ENCODE peak calls at places on chromosomes 13 and 19, in four cellular contexts. One of them, this sample, is unnamed.

GRCh38 chr13:21240586-21240985 is 64.1 kb downstream of the MRPL57 start:
- DNase-seq in WTC11: no peak
- DNase-seq in A549: no peak
- DNase-seq in SK-N-SH: no peak
- DNase-seq in this sample: no peak

GRCh38 chr13:38045278-38046048 is 175.9 kb upstream of the TRPC4 start:
- DNase-seq in WTC11: no peak
- DNase-seq in A549: peak; percentile 7
- DNase-seq in SK-N-SH: peak; percentile 10
- DNase-seq in this sample: no peak

GRCh38 chr19:16620584-16620983 is 7.4 kb downstream of the MED26 start:
- DNase-seq in WTC11: no peak
- DNase-seq in A549: no peak
- DNase-seq in SK-N-SH: no peak
- DNase-seq in this sample: no peak

GRCh38 chr13:53781941-53782340 is 753.3 kb downstream of the OLFM4 start:
- DNase-seq in WTC11: no peak
- DNase-seq in A549: no peak
- DNase-seq in SK-N-SH: no peak
- DNase-seq in this sample: no peak

GRCh38 chr13:89066868-89067466 is 1395.8 kb downstream of the SLITRK5 start:
- DNase-seq in WTC11: peak; percentile 18
- DNase-seq in A549: peak; percentile 39
- DNase-seq in SK-N-SH: peak; percentile 19
- DNase-seq in this sample: no peak

GRCh38 chr13:99528547-99528946 is 27.3 kb downstream of the TM9SF2 start:
- DNase-seq in WTC11: no peak
- DNase-seq in A549: peak; percentile 19
- DNase-seq in SK-N-SH: no peak
- DNase-seq in this sample: no peak

GRCh38 chr19:17855333-17856152 is 4.2 kb upstream of the RPL18A start:
- DNase-seq in WTC11: peak; percentile 95
- DNase-seq in A549: peak; percentile 67
- DNase-seq in SK-N-SH: peak; percentile 84
- DNase-seq in this sample: peak; percentile 37

GRCh38 chr13:39766464-39767167 is 111.2 kb downstream of the COG6 start:
- DNase-seq in WTC11: no peak
- DNase-seq in A549: no peak
- DNase-seq in SK-N-SH: no peak
- DNase-seq in this sample: no peak

GRCh38 chr13:90105881-90106496 is 1241.5 kb upstream of the MIR17HG start:
- DNase-seq in WTC11: no peak
- DNase-seq in A549: no peak
- DNase-seq in SK-N-SH: no peak
- DNase-seq in this sample: no peak

GRCh38 chr19:858868-859843 is at the start of gene CFD:
- DNase-seq in WTC11: peak; percentile 22
- DNase-seq in A549: no peak
- DNase-seq in SK-N-SH: peak; percentile 51
- DNase-seq in this sample: no peak

GRCh38 chr13:95740921-95741320 is 64.0 kb downstream of the DNAJC3 start:
- DNase-seq in WTC11: no peak
- DNase-seq in A549: no peak
- DNase-seq in SK-N-SH: no peak
- DNase-seq in this sample: no peak

GRCh38 chr19:58569191-58569942 is 3.8 kb downstream of the MZF1 start:
- DNase-seq in WTC11: peak; percentile 5
- DNase-seq in A549: no peak
- DNase-seq in SK-N-SH: no peak
- DNase-seq in this sample: no peak

GRCh38 chr13:66111628-66112027 is 1118.5 kb downstream of the PCDH9 start:
- DNase-seq in WTC11: no peak
- DNase-seq in A549: no peak
- DNase-seq in SK-N-SH: no peak
- DNase-seq in this sample: no peak

GRCh38 chr13:39967199-39967959 is 311.9 kb downstream of the COG6 start:
- DNase-seq in WTC11: no peak
- DNase-seq in A549: no peak
- DNase-seq in SK-N-SH: no peak
- DNase-seq in this sample: no peak

GRCh38 chr13:74920945-74921725 is 560.8 kb downstream of the TBC1D4 start:
- DNase-seq in WTC11: no peak
- DNase-seq in A549: no peak
- DNase-seq in SK-N-SH: no peak
- DNase-seq in this sample: no peak

GRCh38 chr13:99314640-99315176 is 7.5 kb upstream of the GPR183 start:
- DNase-seq in WTC11: no peak
- DNase-seq in A549: no peak
- DNase-seq in SK-N-SH: no peak
- DNase-seq in this sample: no peak

GRCh38 chr13:20482275-20482761 is 43.3 kb downstream of the CRYL1 start:
- DNase-seq in WTC11: no peak
- DNase-seq in A549: no peak
- DNase-seq in SK-N-SH: peak; percentile 47
- DNase-seq in this sample: no peak

GRCh38 chr19:35665604-35666003 is 713 bp upstream of the UPK1A start:
- DNase-seq in WTC11: no peak
- DNase-seq in A549: no peak
- DNase-seq in SK-N-SH: no peak
- DNase-seq in this sample: no peak

GRCh38 chr13:43848250-43848649 is 31.3 kb downstream of the CCDC122 start:
- DNase-seq in WTC11: no peak
- DNase-seq in A549: peak; percentile 1
- DNase-seq in SK-N-SH: no peak
- DNase-seq in this sample: no peak

GRCh38 chr19:23440207-23440606 is 44.9 kb upstream of the ZNF91 start:
- DNase-seq in WTC11: peak; percentile 43
- DNase-seq in A549: peak; percentile 45
- DNase-seq in SK-N-SH: peak; percentile 30
- DNase-seq in this sample: no peak

GRCh38 chr19:36577271-36577996 is 4.3 kb upstream of the ZNF529 start:
- DNase-seq in WTC11: no peak
- DNase-seq in A549: no peak
- DNase-seq in SK-N-SH: no peak
- DNase-seq in this sample: no peak

GRCh38 chr13:100363351-100363750 is 225.2 kb downstream of the GGACT start:
- DNase-seq in WTC11: no peak
- DNase-seq in A549: peak; percentile 35
- DNase-seq in SK-N-SH: no peak
- DNase-seq in this sample: no peak

GRCh38 chr19:55355213-55355821 is 798 bp upstream of the COX6B2 start:
- DNase-seq in WTC11: no peak
- DNase-seq in A549: no peak
- DNase-seq in SK-N-SH: peak; percentile 72
- DNase-seq in this sample: no peak

GRCh38 chr19:31152906-31153305 is 196.3 kb downstream of the TSHZ3 start:
- DNase-seq in WTC11: no peak
- DNase-seq in A549: no peak
- DNase-seq in SK-N-SH: no peak
- DNase-seq in this sample: no peak

GRCh38 chr13:60448907-60449510 is 52.0 kb downstream of the TDRD3 start:
- DNase-seq in WTC11: no peak
- DNase-seq in A549: peak; percentile 42
- DNase-seq in SK-N-SH: peak; percentile 24
- DNase-seq in this sample: no peak

GRCh38 chr13:46295531-46296464 is 84.1 kb downstream of the LRRC63 start:
- DNase-seq in WTC11: no peak
- DNase-seq in A549: no peak
- DNase-seq in SK-N-SH: no peak
- DNase-seq in this sample: peak; percentile 28

GRCh38 chr19:1238373-1239303 is 833 bp upstream of the CBARP start:
- DNase-seq in WTC11: no peak
- DNase-seq in A549: no peak
- DNase-seq in SK-N-SH: no peak
- DNase-seq in this sample: no peak

GRCh38 chr13:27556109-27556508 is 64.2 kb downstream of the LNX2 start:
- DNase-seq in WTC11: no peak
- DNase-seq in A549: peak; percentile 5
- DNase-seq in SK-N-SH: no peak
- DNase-seq in this sample: no peak

GRCh38 chr19:6685962-6686627 is 16.1 kb upstream of the TNFSF14 start:
- DNase-seq in WTC11: no peak
- DNase-seq in A549: no peak
- DNase-seq in SK-N-SH: no peak
- DNase-seq in this sample: no peak

GRCh38 chr13:109095126-109095525 is 465.7 kb downstream of the MYO16 start:
- DNase-seq in WTC11: no peak
- DNase-seq in A549: no peak
- DNase-seq in SK-N-SH: no peak
- DNase-seq in this sample: no peak

GRCh38 chr13:109096101-109096500 is 466.7 kb downstream of the MYO16 start:
- DNase-seq in WTC11: no peak
- DNase-seq in A549: no peak
- DNase-seq in SK-N-SH: no peak
- DNase-seq in this sample: no peak

GRCh38 chr13:109105899-109106298 is 476.5 kb downstream of the MYO16 start:
- DNase-seq in WTC11: no peak
- DNase-seq in A549: no peak
- DNase-seq in SK-N-SH: no peak
- DNase-seq in this sample: no peak

GRCh38 chr13:109101550-109102144 is 472.2 kb downstream of the MYO16 start:
- DNase-seq in WTC11: no peak
- DNase-seq in A549: no peak
- DNase-seq in SK-N-SH: no peak
- DNase-seq in this sample: no peak

DNA sequence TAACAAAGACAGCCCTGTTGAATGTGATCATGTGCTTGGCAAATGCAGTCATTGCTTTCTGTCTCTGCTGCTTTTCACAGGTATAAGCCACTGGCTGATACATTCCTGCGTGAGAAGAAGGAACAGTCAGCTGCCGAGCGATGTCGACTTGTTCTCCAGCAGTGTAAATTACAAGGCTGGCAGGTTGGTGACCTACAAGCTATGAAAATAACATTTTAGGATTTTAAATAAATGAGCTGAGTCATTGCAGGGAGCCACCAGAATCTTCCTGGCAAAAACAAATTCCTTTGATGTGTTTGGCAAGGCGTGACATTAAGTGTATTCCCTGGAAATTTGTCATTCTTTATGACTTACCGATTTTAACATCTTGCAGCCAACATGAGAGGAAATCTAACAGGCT is 471.3 kb downstream of the MYO16 start:
- DNase-seq in WTC11: no peak
- DNase-seq in A549: no peak
- DNase-seq in SK-N-SH: no peak
- DNase-seq in this sample: no peak
- TF ChIP-seq MAX in WTC11: no peak
- TF ChIP-seq MAX in A549: no peak
- TF ChIP-seq MAX in SK-N-SH: no peak
- TF ChIP-seq MAX in this sample: no peak

GRCh38 chr13:111429064-111429558 is 108.7 kb downstream of the TEX29 start:
- DNase-seq in WTC11: peak; percentile 72
- DNase-seq in A549: peak; percentile 29
- DNase-seq in SK-N-SH: peak; percentile 54
- DNase-seq in this sample: no peak
- TF ChIP-seq MAX in WTC11: no peak
- TF ChIP-seq MAX in A549: no peak
- TF ChIP-seq MAX in SK-N-SH: no peak
- TF ChIP-seq MAX in this sample: no peak

DNA sequence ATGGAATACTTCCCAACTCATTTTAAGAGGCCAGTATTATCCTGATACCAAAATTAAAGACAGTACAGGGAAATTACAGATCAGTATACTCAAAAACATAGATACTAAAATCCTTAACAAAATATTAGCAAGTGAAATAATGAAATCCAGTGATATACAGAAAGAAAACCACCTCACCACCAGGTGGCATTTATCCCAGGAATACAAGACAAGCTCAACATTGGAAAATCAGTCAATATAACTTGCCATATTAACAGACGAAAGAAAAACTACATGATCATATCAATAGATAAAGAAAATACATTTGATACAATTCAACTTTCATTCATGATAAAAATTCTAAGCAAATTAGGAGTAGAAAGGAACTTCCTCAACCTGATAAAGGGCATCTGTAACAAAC is 6.7 kb upstream of the GNA15 start:
- DNase-seq in WTC11: no peak
- DNase-seq in A549: peak; percentile 51
- DNase-seq in SK-N-SH: no peak
- DNase-seq in this sample: no peak
- TF ChIP-seq MAX in WTC11: no peak
- TF ChIP-seq MAX in A549: no peak
- TF ChIP-seq MAX in SK-N-SH: no peak
- TF ChIP-seq MAX in this sample: no peak

DNA sequence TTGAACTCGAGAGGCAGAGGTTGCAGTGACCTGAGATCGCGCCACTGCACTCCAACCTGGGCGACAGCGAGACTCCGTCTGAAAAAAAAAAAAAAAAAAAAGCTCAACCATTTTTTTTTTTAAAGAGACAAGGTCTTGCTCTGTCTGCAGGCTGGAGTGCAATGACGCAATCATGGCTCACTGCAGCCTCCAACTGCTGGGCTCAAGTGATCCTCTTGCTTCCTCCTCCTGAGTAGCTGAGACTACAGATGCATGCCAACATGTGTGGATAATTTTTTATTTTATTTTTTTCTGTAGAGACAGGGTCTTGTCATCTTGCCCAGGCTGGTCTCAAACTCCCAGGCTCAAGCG is 10.3 kb downstream of the EHD2 start:
- DNase-seq in WTC11: no peak
- DNase-seq in A549: peak; percentile 92
- DNase-seq in SK-N-SH: no peak
- DNase-seq in this sample: no peak
- TF ChIP-seq MAX in WTC11: no peak
- TF ChIP-seq MAX in A549: peak; percentile 49
- TF ChIP-seq MAX in SK-N-SH: peak; percentile 44
- TF ChIP-seq MAX in this sample: no peak

GRCh38 chr13:30895773-30896172 is 10.3 kb upstream of the MEDAG start:
- DNase-seq in WTC11: no peak
- DNase-seq in A549: no peak
- DNase-seq in SK-N-SH: no peak
- DNase-seq in this sample: no peak
- TF ChIP-seq MAX in WTC11: no peak
- TF ChIP-seq MAX in A549: no peak
- TF ChIP-seq MAX in SK-N-SH: no peak
- TF ChIP-seq MAX in this sample: no peak

GRCh38 chr13:110554946-110555345 is 6.6 kb downstream of the RAB20 start:
- DNase-seq in WTC11: no peak
- DNase-seq in A549: no peak
- DNase-seq in SK-N-SH: no peak
- DNase-seq in this sample: no peak

GRCh38 chr13:110554227-110554836 is 7.2 kb downstream of the RAB20 start:
- DNase-seq in WTC11: no peak
- DNase-seq in A549: no peak
- DNase-seq in SK-N-SH: no peak
- DNase-seq in this sample: no peak

GRCh38 chr13:110553417-110553816 is 8.1 kb downstream of the RAB20 start:
- DNase-seq in WTC11: no peak
- DNase-seq in A549: no peak
- DNase-seq in SK-N-SH: no peak
- DNase-seq in this sample: no peak

GRCh38 chr13:110551284-110551683 is 10.2 kb downstream of the RAB20 start:
- DNase-seq in WTC11: no peak
- DNase-seq in A549: no peak
- DNase-seq in SK-N-SH: peak; percentile 47
- DNase-seq in this sample: no peak

GRCh38 chr13:110552767-110553166 is 8.8 kb downstream of the RAB20 start:
- DNase-seq in WTC11: no peak
- DNase-seq in A549: no peak
- DNase-seq in SK-N-SH: no peak
- DNase-seq in this sample: no peak
- TF ChIP-seq MAX in WTC11: no peak
- TF ChIP-seq MAX in A549: no peak
- TF ChIP-seq MAX in SK-N-SH: no peak
- TF ChIP-seq MAX in this sample: no peak

This sample was measured in GM12878.